ENCODE peak calls at places on chromosomes 1 and 21, in nine cellular contexts. Z is fibroblast of villous mesenchyme, W is esophagus muscularis mucosa, S is Peyer's patch, G is tibial nerve, L is suprapubic skin, K is fibroblast of mammary gland, V is mucosa of descending colon, P is AG04450. N is an unnamed sample.

GRCh38 chr1:65979645-65980044 is 186.9 kb downstream of the PDE4B start:
- DNase-seq in G (no peak), K (no peak), V (no peak), S (no peak), W (no peak), L (no peak), P (no peak), Z (no peak), N (no peak)

GRCh38 chr1:41823453-41823852 is 95.3 kb downstream of the HIVEP3 start:
- DNase-seq in V (no peak), W (no peak), Z (no peak), K (no peak), S (no peak), L (no peak), G (no peak), P (no peak), N (no peak)

GRCh38 chr21:26041441-26042180 is 129.0 kb downstream of the APP start:
- DNase-seq in P (no peak), Z (no peak), V (no peak), S (no peak), K (peak), L (no peak), G (no peak), W (no peak), N (no peak)

GRCh38 chr1:19330449-19331135 is 18.5 kb downstream of the SLC66A1 start:
- DNase-seq in W (no peak), G (no peak), S (no peak), Z (no peak), V (no peak), L (no peak), P (no peak), K (no peak), N (no peak)

GRCh38 chr1:55478742-55479141 is 263.6 kb upstream of the USP24 start:
- DNase-seq in V (no peak), P (no peak), S (no peak), K (peak), L (no peak), W (no peak), Z (peak), G (no peak), N (no peak)

GRCh38 chr1:41533731-41534080 is 49.2 kb upstream of the EDN2 start:
- DNase-seq in K (no peak), P (no peak), S (no peak), Z (no peak), V (no peak), W (no peak), L (no peak), G (no peak), N (no peak)

GRCh38 chr1:59013276-59013927 is 229.6 kb upstream of the JUN start:
- DNase-seq in W (no peak), G (peak), Z (peak), K (peak), V (peak), L (no peak), S (peak), P (no peak), N (peak)

GRCh38 chr1:115679141-115679611 is 37.4 kb downstream of the VANGL1 start:
- DNase-seq in L (no peak), K (peak), G (peak), P (peak), W (no peak), S (no peak), V (peak), Z (peak), N (no peak)

GRCh38 chr1:29269356-29269755 is 33.0 kb downstream of the PTPRU start:
- DNase-seq in L (peak), W (no peak), G (no peak), K (no peak), V (no peak), S (no peak), P (no peak), Z (peak), N (no peak)

GRCh38 chr21:17527711-17528110 is 14.9 kb downstream of the CXADR start:
- DNase-seq in Z (no peak), V (no peak), L (no peak), S (no peak), G (no peak), P (no peak), W (no peak), K (no peak), N (no peak)

GRCh38 chr1:89525169-89525855 is 683 bp downstream of the LRRC8B start:
- DNase-seq in K (no peak), S (peak), G (peak), Z (no peak), P (no peak), L (peak), V (peak), W (no peak), N (no peak)

GRCh38 chr1:71196685-71197084 is 115.8 kb upstream of the ZRANB2 start:
- DNase-seq in S (no peak), G (no peak), P (peak), V (peak), K (peak), W (no peak), L (no peak), Z (peak), N (no peak)

GRCh38 chr1:186155594-186155993 is 219.5 kb downstream of the TPR start:
- DNase-seq in Z (peak), S (no peak), V (no peak), K (peak), P (peak), G (no peak), W (no peak), L (no peak), N (peak)

GRCh38 chr1:17564458-17565393 is 25.2 kb downstream of the ARHGEF10L start:
- DNase-seq in L (no peak), S (peak), K (no peak), P (no peak), G (no peak), V (peak), W (no peak), Z (no peak), N (no peak)

GRCh38 chr1:212164095-212164872 is 120.9 kb upstream of the PPP2R5A start:
- DNase-seq in Z (no peak), P (no peak), W (no peak), L (no peak), G (no peak), K (no peak), V (no peak), S (no peak), N (no peak)

GRCh38 chr1:67367370-67368345 is 60.0 kb downstream of the IL12RB2 start:
- DNase-seq in V (peak), P (no peak), L (no peak), K (peak), S (no peak), G (no peak), W (no peak), Z (peak), N (no peak)

GRCh38 chr1:185530215-185530614 is 204.0 kb upstream of the HMCN1 start:
- DNase-seq in W (no peak), G (no peak), L (no peak), K (no peak), S (no peak), P (no peak), Z (no peak), V (no peak), N (no peak)

GRCh38 chr1:59162665-59163064 is 134.2 kb upstream of the FGGY start:
- DNase-seq in V (no peak), Z (no peak), W (no peak), S (no peak), K (no peak), L (no peak), G (no peak), P (no peak), N (no peak)

GRCh38 chr1:103266036-103266435 is 157.7 kb upstream of the COL11A1 start:
- DNase-seq in S (no peak), V (no peak), P (no peak), W (no peak), Z (peak), K (no peak), G (no peak), L (no peak), N (no peak)

GRCh38 chr1:17189632-17190525 is 15.0 kb upstream of the PADI1 start:
- DNase-seq in S (peak), P (peak), G (no peak), K (peak), L (peak), V (no peak), W (no peak), Z (peak), N (peak)

GRCh38 chr1:10648689-10649483 is 147.6 kb downstream of the CASZ1 start:
- DNase-seq in V (no peak), S (no peak), W (no peak), K (no peak), P (no peak), Z (no peak), G (no peak), L (no peak), N (no peak)

GRCh38 chr1:10650591-10651216 is 145.7 kb downstream of the CASZ1 start:
- DNase-seq in K (no peak), Z (no peak), P (no peak), V (no peak), L (no peak), G (no peak), W (no peak), S (no peak), N (no peak)

GRCh38 chr1:10647414-10648170 is 148.9 kb downstream of the CASZ1 start:
- DNase-seq in W (no peak), G (no peak), Z (no peak), L (no peak), K (no peak), P (no peak), V (no peak), S (no peak), N (no peak)

GRCh38 chr1:10651377-10651776 is 145.1 kb downstream of the CASZ1 start:
- DNase-seq in W (no peak), K (no peak), G (no peak), Z (no peak), P (no peak), V (no peak), S (no peak), L (no peak), N (no peak)

DNA sequence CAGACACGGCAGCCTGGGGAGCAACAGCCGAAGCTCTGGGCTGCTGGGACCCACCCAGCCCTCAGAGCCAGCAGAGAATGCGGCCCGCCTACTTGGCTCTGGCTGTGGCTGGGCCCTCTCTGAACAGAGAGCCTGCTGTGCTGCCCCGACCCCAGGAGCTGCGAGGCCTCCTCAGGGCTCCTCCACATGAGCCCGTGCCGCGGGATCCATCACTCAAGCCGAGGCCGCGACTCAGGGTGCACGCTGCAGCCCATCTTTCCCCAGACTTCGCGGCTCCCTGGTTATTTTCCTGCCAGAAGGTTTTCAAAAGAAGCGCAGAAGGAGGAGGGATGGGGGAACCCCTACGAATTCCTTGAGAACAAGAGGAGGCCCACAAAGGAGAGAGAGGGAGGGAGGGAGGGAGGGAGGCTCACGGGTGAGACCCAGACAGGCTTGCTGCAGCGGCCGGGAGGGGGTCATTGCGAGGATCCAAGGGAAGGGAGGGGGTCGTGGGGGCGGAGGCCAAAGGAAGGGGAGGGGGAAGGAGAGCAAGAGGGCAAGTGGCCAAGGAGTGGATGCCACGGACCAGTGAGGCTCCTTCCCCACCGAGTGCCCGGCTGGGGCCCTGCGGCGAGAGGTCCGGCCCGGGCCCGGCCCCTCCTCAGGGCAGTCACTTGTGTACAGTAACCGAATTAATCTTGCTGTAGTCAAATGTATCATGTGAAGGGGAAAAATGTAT is 146.8 kb downstream of the CASZ1 start:
- DNase-seq in P (no peak), W (no peak), V (no peak), S (no peak), K (no peak), G (no peak), Z (no peak), L (no peak), N (no peak)
- H3K4me3 ChIP-seq in P (no peak), W (no peak), V (no peak), S (no peak), K (no peak), G (no peak), Z (no peak), L (no peak), N (no peak)

DNA sequence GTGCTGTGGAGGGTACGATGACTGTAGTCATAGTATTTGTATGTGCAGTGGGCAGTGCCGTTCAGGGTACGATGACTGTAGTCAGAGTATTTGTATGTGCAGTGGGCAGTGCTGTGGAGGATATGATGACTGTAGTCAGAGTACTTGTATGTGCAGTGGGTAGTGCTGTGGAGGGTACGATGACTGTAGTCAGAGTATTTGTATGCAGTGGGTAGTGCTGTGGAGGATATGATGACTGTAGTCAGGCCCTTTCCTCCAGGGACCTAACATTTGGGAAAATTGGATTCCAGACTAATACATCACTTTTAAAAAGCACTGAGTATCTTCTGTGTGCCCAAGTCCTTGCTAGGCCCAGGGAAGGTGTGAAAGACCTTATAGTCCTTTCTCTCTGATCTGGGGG is 2.9 kb downstream of the ZNF672 start:
- DNase-seq in G (no peak), L (no peak), V (no peak), W (no peak), P (no peak), Z (no peak), S (peak), K (peak), N (no peak)
- TF ChIP-seq CTCF in G (no peak), L (no peak), V (no peak), W (no peak), P (no peak), Z (no peak), S (no peak), K (no peak), N (no peak)

GRCh38 chr1:203112451-203112850 is 15.1 kb upstream of the ADORA1 start:
- DNase-seq in P (no peak), W (peak), L (no peak), S (no peak), G (no peak), V (no peak), Z (peak), K (no peak), N (no peak)

GRCh38 chr1:203114202-203114601 is 13.3 kb upstream of the ADORA1 start:
- DNase-seq in V (no peak), L (no peak), P (no peak), Z (no peak), W (peak), S (no peak), K (no peak), G (no peak), N (no peak)

GRCh38 chr1:203113308-203113707 is 14.2 kb upstream of the ADORA1 start:
- DNase-seq in S (no peak), G (no peak), P (no peak), L (no peak), W (peak), K (no peak), V (no peak), Z (no peak), N (no peak)

GRCh38 chr1:203117611-203118575 is 9.6 kb upstream of the ADORA1 start:
- DNase-seq in W (peak), S (peak), P (peak), G (peak), K (peak), Z (peak), L (peak), V (peak), N (no peak)

DNA sequence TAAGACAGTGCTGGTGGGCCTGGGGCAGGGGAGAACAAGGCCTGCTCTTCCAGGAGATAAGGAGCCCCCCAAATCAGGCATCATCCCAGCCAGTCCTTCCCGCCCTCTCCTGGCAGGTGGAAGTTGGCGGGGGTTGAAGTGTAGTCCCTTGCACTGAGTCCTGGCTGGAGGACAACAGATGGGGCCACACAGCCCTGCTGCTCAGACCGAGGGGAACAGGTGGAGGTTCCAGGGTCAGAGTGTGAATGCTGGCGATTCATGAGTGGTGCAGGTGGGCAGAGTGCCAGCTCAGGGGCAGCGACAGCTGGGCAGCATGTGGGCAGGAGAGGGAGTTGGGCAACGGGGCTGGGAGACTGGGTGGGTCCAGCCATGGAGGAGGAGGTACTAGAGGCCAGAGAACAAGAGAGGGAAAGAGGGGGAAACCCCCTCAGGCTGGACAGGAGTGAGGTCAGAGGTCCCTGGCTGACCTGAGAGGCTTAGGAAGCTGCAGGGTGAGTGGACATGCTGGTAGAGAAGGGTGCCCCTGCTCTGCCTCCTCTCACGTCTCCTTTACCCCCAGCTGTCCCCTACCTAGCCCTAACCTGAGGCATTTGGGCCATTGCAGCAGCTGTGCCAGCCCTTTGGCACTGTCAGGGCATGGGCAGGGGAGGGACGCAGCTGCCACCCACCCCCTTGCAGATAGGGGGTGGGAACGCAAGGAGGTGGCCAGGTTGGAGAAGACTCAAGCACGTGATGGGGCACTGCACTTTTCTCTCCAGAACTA is 11.3 kb upstream of the ADORA1 start:
- DNase-seq in L (no peak), K (no peak), W (peak), S (peak), P (no peak), V (no peak), G (no peak), Z (no peak), N (no peak)
- H3K4me3 ChIP-seq in L (no peak), K (no peak), W (no peak), S (no peak), P (no peak), V (no peak), G (no peak), Z (no peak), N (no peak)

GRCh38 chr21:31557421-31557955 is 102.0 kb upstream of the SOD1 start:
- DNase-seq in V (no peak), P (no peak), L (no peak), Z (no peak), K (no peak), G (no peak), W (no peak), S (no peak), N (no peak)

GRCh38 chr21:31559368-31560119 is 99.9 kb upstream of the SOD1 start:
- DNase-seq in Z (peak), P (peak), K (peak), L (peak), W (peak), S (peak), G (peak), V (peak), N (peak)

GRCh38 chr21:31560479-31560878 is 99.0 kb upstream of the SOD1 start:
- DNase-seq in Z (no peak), P (no peak), G (no peak), L (no peak), S (no peak), K (no peak), V (no peak), W (no peak), N (no peak)

GRCh38 chr21:31557956-31558838 is 101.3 kb upstream of the SOD1 start:
- DNase-seq in L (no peak), V (peak), K (no peak), Z (no peak), W (no peak), P (no peak), G (no peak), S (no peak), N (no peak)

GRCh38 chr21:31558839-31559367 is 100.6 kb upstream of the SOD1 start:
- DNase-seq in K (peak), V (peak), W (peak), G (peak), Z (peak), S (peak), L (no peak), P (peak), N (no peak)
- TF ChIP-seq CTCF in K (no peak), V (peak), W (no peak), G (no peak), Z (no peak), S (no peak), L (peak), P (no peak), N (no peak)

GRCh38 chr1:9293241-9293511 is 482 bp downstream of the SPSB1 start:
- DNase-seq in W (no peak), V (no peak), K (no peak), G (no peak), L (no peak), P (no peak), Z (no peak), S (no peak), N (no peak)

GRCh38 chr1:9293512-9294439 is 1.1 kb downstream of the SPSB1 start:
- DNase-seq in P (no peak), S (peak), L (no peak), W (no peak), K (peak), Z (peak), G (no peak), V (peak), N (no peak)

GRCh38 chr1:9289724-9290493 is 2.8 kb upstream of the SPSB1 start:
- DNase-seq in S (peak), K (peak), W (no peak), P (peak), G (peak), Z (peak), L (no peak), V (no peak), N (peak)

GRCh38 chr1:9292361-9293240 is at the start of gene SPSB1:
- DNase-seq in V (peak), P (no peak), L (no peak), G (peak), W (no peak), S (peak), Z (peak), K (peak), N (no peak)

GRCh38 chr1:9291914-9292360 is 757 bp upstream of the SPSB1 start:
- DNase-seq in P (no peak), L (no peak), Z (peak), W (no peak), V (peak), S (peak), G (peak), K (peak), N (no peak)
- H3K4me3 ChIP-seq in P (peak), L (peak), Z (peak), W (peak), V (peak), S (peak), G (peak), K (peak), N (peak)

GRCh38 chr1:229378586-229379442 is 36.0 kb upstream of the CCSAP start:
- DNase-seq in Z (no peak), K (peak), L (no peak), W (no peak), G (no peak), V (no peak), S (no peak), P (no peak), N (no peak)
- TF ChIP-seq CTCF in Z (no peak), K (no peak), L (no peak), W (no peak), G (no peak), V (no peak), S (no peak), P (peak), N (no peak)

GRCh38 chr1:43937179-43937865 is 3.7 kb downstream of the ARTN start:
- DNase-seq in S (no peak), G (no peak), L (no peak), K (no peak), Z (no peak), W (no peak), P (no peak), V (no peak), N (peak)
- H3K4me3 ChIP-seq in S (no peak), G (no peak), L (no peak), K (no peak), Z (no peak), W (no peak), P (no peak), V (no peak), N (peak)

N was measured in epithelial cell of proximal tubule.